ENCODE peak calls at places on chromosome 18, in ten cellular contexts. X, K, V, Y, Q, R, F, N, Z and P are unnamed samples.

GRCh38 chr18:62976227-62976626 is 260.9 kb downstream of the PHLPP1 start:
- DNase-seq in X (no peak), K (peak), V (no peak), Y (peak), Q (no peak), R (no peak), F (peak), N (no peak), Z (peak), P (no peak)

GRCh38 chr18:8771930-8772329 is 66.6 kb downstream of the MTCL1 start:
- DNase-seq in X (peak), K (no peak), V (no peak), Y (peak), Q (peak), R (no peak), F (peak), N (no peak), Z (no peak), P (no peak)

GRCh38 chr18:32777049-32777448 is 4.2 kb upstream of the KLHL14 start:
- DNase-seq in X (peak), K (peak), V (no peak), Y (peak), Q (no peak), R (no peak), F (no peak), N (no peak), Z (no peak), P (no peak)

GRCh38 chr18:5410582-5410981 is 115.1 kb upstream of the ZBTB14 start:
- DNase-seq in X (no peak), K (no peak), V (no peak), Y (no peak), Q (no peak), R (no peak), F (no peak), N (no peak), Z (peak), P (no peak)

GRCh38 chr18:3830604-3831003 is 380.6 kb downstream of the TGIF1 start:
- DNase-seq in X (no peak), K (no peak), V (no peak), Y (no peak), Q (no peak), R (no peak), F (no peak), N (no peak), Z (no peak), P (no peak)

GRCh38 chr18:49754866-49755265 is 58.5 kb downstream of the ACAA2 start:
- DNase-seq in X (peak), K (peak), V (no peak), Y (peak), Q (no peak), R (no peak), F (no peak), N (no peak), Z (no peak), P (no peak)

GRCh38 chr18:44325903-44326650 is 354.6 kb upstream of the SETBP1 start:
- DNase-seq in X (peak), K (peak), V (peak), Y (peak), Q (no peak), R (peak), F (peak), N (peak), Z (peak), P (peak)

GRCh38 chr18:24914685-24915267 is 437.2 kb downstream of the ZNF521 start:
- DNase-seq in X (no peak), K (no peak), V (no peak), Y (no peak), Q (no peak), R (no peak), F (no peak), N (no peak), Z (no peak), P (no peak)

GRCh38 chr18:77127769-77128671 is 4.6 kb downstream of the MBP start:
- DNase-seq in X (peak), K (peak), V (no peak), Y (peak), Q (peak), R (no peak), F (peak), N (peak), Z (peak), P (peak)

GRCh38 chr18:49631146-49631866 is 69.4 kb downstream of the LIPG start:
- DNase-seq in X (no peak), K (no peak), V (no peak), Y (no peak), Q (peak), R (no peak), F (no peak), N (no peak), Z (no peak), P (no peak)

GRCh38 chr18:8396244-8396643 is 213.0 kb upstream of the RAB12 start:
- DNase-seq in X (no peak), K (no peak), V (no peak), Y (no peak), Q (no peak), R (no peak), F (no peak), N (no peak), Z (no peak), P (no peak)

GRCh38 chr18:13572148-13572547 is 154.2 kb downstream of the FAM210A start:
- DNase-seq in X (no peak), K (no peak), V (no peak), Y (no peak), Q (no peak), R (no peak), F (no peak), N (no peak), Z (no peak), P (no peak)

GRCh38 chr18:9323750-9324445 is 10.7 kb upstream of the TWSG1 start:
- DNase-seq in X (peak), K (peak), V (no peak), Y (peak), Q (no peak), R (no peak), F (no peak), N (no peak), Z (no peak), P (peak)

GRCh38 chr18:76566987-76567386 is 71.9 kb upstream of the ZNF516 start:
- DNase-seq in X (no peak), K (no peak), V (no peak), Y (no peak), Q (no peak), R (no peak), F (no peak), N (no peak), Z (no peak), P (no peak)

GRCh38 chr18:57043241-57043640 is 103.6 kb upstream of the BOD1L2 start:
- DNase-seq in X (no peak), K (no peak), V (no peak), Y (no peak), Q (peak), R (no peak), F (no peak), N (no peak), Z (no peak), P (no peak)

GRCh38 chr18:61001138-61001537 is 332.1 kb upstream of the CDH20 start:
- DNase-seq in X (peak), K (peak), V (no peak), Y (peak), Q (no peak), R (no peak), F (no peak), N (no peak), Z (no peak), P (no peak)

GRCh38 chr18:44938396-44939036 is 257.8 kb downstream of the SETBP1 start:
- DNase-seq in X (no peak), K (no peak), V (no peak), Y (no peak), Q (peak), R (peak), F (no peak), N (no peak), Z (no peak), P (no peak)

GRCh38 chr18:21284540-21284939 is 42.5 kb downstream of the GREB1L start:
- DNase-seq in X (no peak), K (no peak), V (no peak), Y (no peak), Q (no peak), R (no peak), F (no peak), N (no peak), Z (no peak), P (no peak)

GRCh38 chr18:48896875-48897511 is 53.8 kb downstream of the SMAD7 start:
- DNase-seq in X (peak), K (peak), V (no peak), Y (peak), Q (no peak), R (peak), F (peak), N (peak), Z (peak), P (peak)

GRCh38 chr18:24840640-24841039 is 380.2 kb downstream of the HRH4 start:
- DNase-seq in X (no peak), K (no peak), V (no peak), Y (no peak), Q (no peak), R (no peak), F (no peak), N (no peak), Z (no peak), P (no peak)

GRCh38 chr18:58218111-58218510 is 174.1 kb downstream of the NEDD4L start:
- DNase-seq in X (peak), K (peak), V (no peak), Y (peak), Q (no peak), R (no peak), F (no peak), N (no peak), Z (peak), P (no peak)

GRCh38 chr18:21179590-21180220 is 62.3 kb upstream of the GREB1L start:
- DNase-seq in X (peak), K (peak), V (peak), Y (peak), Q (no peak), R (peak), F (peak), N (peak), Z (peak), P (peak)

GRCh38 chr18:46039967-46040746 is 31.9 kb downstream of the PSTPIP2 start:
- DNase-seq in X (no peak), K (no peak), V (no peak), Y (no peak), Q (no peak), R (no peak), F (no peak), N (no peak), Z (no peak), P (no peak)

GRCh38 chr18:2441544-2441943 is 129.8 kb downstream of the METTL4 start:
- DNase-seq in X (peak), K (no peak), V (no peak), Y (peak), Q (no peak), R (no peak), F (no peak), N (no peak), Z (peak), P (no peak)

GRCh38 chr18:37563810-37564511 is 1.6 kb downstream of the CELF4 start:
- DNase-seq in X (no peak), K (no peak), V (no peak), Y (no peak), Q (peak), R (no peak), F (no peak), N (no peak), Z (no peak), P (no peak)

GRCh38 chr18:23373564-23373963 is 79.5 kb upstream of the RIOK3 start:
- DNase-seq in X (no peak), K (no peak), V (no peak), Y (no peak), Q (no peak), R (no peak), F (no peak), N (no peak), Z (no peak), P (no peak)

GRCh38 chr18:47986724-47987455 is 56.4 kb upstream of the SMAD2 start:
- DNase-seq in X (no peak), K (no peak), V (no peak), Y (no peak), Q (no peak), R (no peak), F (no peak), N (no peak), Z (peak), P (no peak)

GRCh38 chr18:31741096-31741735 is 19.5 kb downstream of the SLC25A52 start:
- DNase-seq in X (peak), K (peak), V (peak), Y (peak), Q (no peak), R (peak), F (peak), N (peak), Z (peak), P (peak)

GRCh38 chr18:47953471-47953931 is 23.0 kb upstream of the SMAD2 start:
- DNase-seq in X (peak), K (peak), V (no peak), Y (peak), Q (peak), R (peak), F (peak), N (peak), Z (peak), P (peak)

GRCh38 chr18:33749831-33750230 is 171.8 kb downstream of the ASXL3 start:
- DNase-seq in X (no peak), K (no peak), V (no peak), Y (no peak), Q (no peak), R (no peak), F (no peak), N (no peak), Z (no peak), P (peak)

GRCh38 chr18:48575658-48576453 is 37.0 kb downstream of the CTIF start:
- DNase-seq in X (no peak), K (no peak), V (no peak), Y (no peak), Q (no peak), R (no peak), F (peak), N (no peak), Z (no peak), P (peak)

GRCh38 chr18:77147418-77147852 is 14.9 kb upstream of the MBP start:
- DNase-seq in X (peak), K (no peak), V (no peak), Y (peak), Q (no peak), R (no peak), F (no peak), N (no peak), Z (peak), P (no peak)

GRCh38 chr18:46570666-46571065 is 86.4 kb downstream of the LOXHD1 start:
- DNase-seq in X (no peak), K (no peak), V (no peak), Y (no peak), Q (no peak), R (no peak), F (no peak), N (no peak), Z (no peak), P (no peak)

GRCh38 chr18:23077493-23078256 is 57.6 kb upstream of the CABLES1 start:
- DNase-seq in X (peak), K (no peak), V (no peak), Y (peak), Q (peak), R (peak), F (no peak), N (no peak), Z (peak), P (no peak)

GRCh38 chr18:5824370-5824984 is 70.8 kb downstream of the TMEM200C start:
- DNase-seq in X (no peak), K (no peak), V (no peak), Y (no peak), Q (no peak), R (no peak), F (no peak), N (no peak), Z (no peak), P (no peak)

GRCh38 chr18:76521367-76521766 is 26.3 kb upstream of the ZNF516 start:
- DNase-seq in X (no peak), K (no peak), V (no peak), Y (no peak), Q (no peak), R (no peak), F (no peak), N (no peak), Z (no peak), P (no peak)

GRCh38 chr18:49464718-49465598 is 4.5 kb upstream of the DYM start:
- DNase-seq in X (peak), K (no peak), V (peak), Y (peak), Q (no peak), R (peak), F (no peak), N (no peak), Z (no peak), P (no peak)